ENCODE peak calls at places on chromosomes 3 and 15, in seven cellular contexts. U is ovary; E is gastrocnemius medialis; M is heart right ventricle; A is endothelial cell of umbilical vein; K is suprapubic skin; S is CD8-positive, alpha-beta T cell. R is an unnamed sample.

GRCh38 chr15:67373266-67373665 is 118.7 kb downstream of the IQCH start:
- DNase-seq in K (no peak), M (no peak), S (no peak), A (no peak), E (no peak), U (no peak), R (no peak)

GRCh38 chr3:113535898-113536297 is 3.5 kb downstream of the SIDT1 start:
- DNase-seq in E (no peak), M (no peak), S (no peak), K (no peak), A (no peak), U (no peak), R (no peak)

GRCh38 chr3:19029837-19030835 is 118.2 kb upstream of the KCNH8 start:
- DNase-seq in K (no peak), E (no peak), S (no peak), A (no peak), M (no peak), U (no peak), R (peak; percentile 33)

GRCh38 chr3:67416703-67417102 is 237.7 kb downstream of the SUCLG2 start:
- DNase-seq in U (no peak), M (no peak), S (no peak), A (no peak), K (no peak), E (no peak), R (no peak)

GRCh38 chr15:81073796-81074195 is 60.3 kb upstream of the CFAP161 start:
- DNase-seq in S (no peak), A (peak; percentile 60), U (no peak), K (no peak), E (no peak), M (no peak), R (no peak)

GRCh38 chr3:31157893-31158620 is 263.6 kb upstream of the GADL1 start:
- DNase-seq in S (no peak), A (no peak), K (no peak), M (no peak), E (no peak), U (no peak), R (peak; percentile 48)

GRCh38 chr3:31858439-31858838 is 122.6 kb downstream of the OSBPL10 start:
- DNase-seq in A (peak; percentile 11), K (no peak), U (no peak), S (no peak), E (no peak), M (no peak), R (no peak)

GRCh38 chr3:76873509-76874242 is 166.2 kb upstream of the ROBO2 start:
- DNase-seq in S (no peak), E (no peak), M (no peak), A (no peak), U (no peak), K (no peak), R (no peak)

GRCh38 chr3:49132437-49133225 is at the start of gene LAMB2:
- DNase-seq in M (peak; percentile 90), S (no peak), A (peak; percentile 86), U (peak; percentile 82), K (peak; percentile 84), E (peak; percentile 76), R (peak; percentile 51)

GRCh38 chr3:52393959-52394670 is 50.8 kb downstream of the SEMA3G start:
- DNase-seq in E (no peak), S (no peak), A (no peak), M (no peak), K (no peak), U (peak; percentile 16), R (no peak)

GRCh38 chr15:90165659-90166489 is 35.3 kb upstream of the SEMA4B start:
- DNase-seq in S (no peak), E (no peak), A (peak; percentile 95), K (no peak), U (no peak), M (peak; percentile 31), R (peak; percentile 100)

GRCh38 chr3:94118390-94118789 is 55.5 kb downstream of the NSUN3 start:
- DNase-seq in K (no peak), M (no peak), U (no peak), E (no peak), A (no peak), S (no peak), R (no peak)

GRCh38 chr3:138371070-138371950 is 22.9 kb downstream of the MRAS start:
- DNase-seq in E (no peak), M (no peak), K (no peak), A (no peak), U (no peak), S (no peak), R (no peak)

GRCh38 chr3:111737712-111738097 is 121.4 kb upstream of the PHLDB2 start:
- DNase-seq in E (peak; percentile 64), M (peak; percentile 79), S (no peak), A (no peak), U (peak; percentile 63), K (no peak), R (peak; percentile 91)

GRCh38 chr3:111735912-111736311 is 123.2 kb upstream of the PHLDB2 start:
- DNase-seq in A (no peak), M (no peak), E (no peak), U (no peak), K (no peak), S (no peak), R (no peak)

GRCh38 chr3:111738238-111738637 is 120.8 kb upstream of the PHLDB2 start:
- DNase-seq in K (no peak), E (no peak), S (no peak), U (no peak), A (no peak), M (no peak), R (no peak)

GRCh38 chr3:111738790-111739189 is 120.3 kb upstream of the PHLDB2 start:
- DNase-seq in K (no peak), E (no peak), M (no peak), A (no peak), S (no peak), U (no peak), R (no peak)

DNA sequence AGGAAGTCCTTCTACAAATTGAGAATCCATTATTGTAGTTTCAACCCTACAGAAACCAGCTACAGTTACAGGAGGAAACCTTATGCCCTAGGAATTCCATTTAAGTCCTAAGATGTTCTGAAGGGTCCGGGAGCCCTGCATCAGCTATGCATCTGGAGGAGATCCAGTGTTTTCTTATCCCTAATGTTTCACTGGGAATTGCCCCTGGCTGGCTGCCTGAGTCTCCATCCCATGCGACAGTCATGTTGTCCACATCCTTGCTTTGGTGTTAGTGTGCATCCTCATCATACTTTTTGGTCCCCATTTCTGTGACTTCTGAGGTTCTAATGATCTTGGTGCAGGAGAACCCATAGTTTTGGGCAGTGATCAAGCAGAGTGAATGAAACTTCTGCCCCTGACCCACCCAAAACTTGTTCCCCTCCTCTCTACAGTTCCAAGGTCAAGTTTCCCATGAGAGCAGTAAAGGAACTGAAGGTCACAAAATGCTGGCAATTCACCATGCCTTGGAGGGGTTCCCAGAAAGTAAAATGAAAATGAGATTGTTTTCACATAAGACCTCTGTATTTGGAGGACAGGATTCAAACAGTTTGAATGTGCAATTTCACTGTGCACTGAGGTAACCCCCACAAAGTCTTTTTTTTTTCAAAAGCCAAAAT is 121.9 kb upstream of the PHLDB2 start:
- DNase-seq in A (peak; percentile 18), M (peak; percentile 73), K (no peak), U (peak; percentile 69), S (no peak), E (no peak), R (no peak)
- H3K4me3 ChIP-seq in A (no peak overlapping the region), M (no peak overlapping the region), K (no peak overlapping the region), U (no peak overlapping the region), S (no peak overlapping the region), E (no peak overlapping the region), R (no peak overlapping the region)

GRCh38 chr3:190371152-190371551 is 16.8 kb upstream of the CLDN16 start:
- DNase-seq in M (no peak), A (no peak), U (no peak), S (no peak), K (no peak), E (no peak), R (peak; percentile 92)
- TF ChIP-seq CTCF in M (no peak), A (no peak), U (no peak), S (no peak), K (no peak), E (no peak), R (no peak)

GRCh38 chr3:196322-197153 is at the start of gene CHL1:
- DNase-seq in K (peak; percentile 78), E (no peak), U (peak; percentile 28), A (no peak), M (no peak), S (no peak), R (no peak)

GRCh38 chr3:197891-198491 is 1.4 kb downstream of the CHL1 start:
- DNase-seq in U (peak; percentile 42), A (no peak), E (no peak), S (no peak), M (no peak), K (no peak), R (no peak)

GRCh38 chr3:200747-201146 is 4.2 kb downstream of the CHL1 start:
- DNase-seq in E (no peak), U (no peak), S (no peak), A (no peak), K (no peak), M (no peak), R (no peak)

GRCh38 chr3:197154-197855 is 742 bp downstream of the CHL1 start:
- DNase-seq in E (peak; percentile 11), K (peak; percentile 79), M (no peak), U (peak; percentile 59), S (no peak), A (no peak), R (no peak)

DNA sequence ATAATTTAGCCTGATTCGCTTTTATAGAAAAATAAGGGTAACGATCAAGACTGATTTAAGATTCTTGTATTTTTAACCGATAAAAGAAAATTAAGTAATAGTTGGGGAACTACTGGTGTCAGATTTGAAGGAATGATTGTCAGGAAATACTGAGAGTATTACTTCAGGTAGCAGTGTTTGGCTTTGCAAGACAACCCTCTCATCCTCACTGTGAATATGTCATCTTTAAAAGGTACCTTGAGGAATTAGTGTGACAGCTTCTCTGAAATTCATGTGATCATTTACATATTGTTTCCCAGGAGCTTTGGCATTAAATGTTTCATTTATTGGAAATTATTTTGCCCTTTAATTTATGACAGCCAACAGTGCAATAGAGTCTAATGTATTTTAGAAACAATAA is 3.3 kb downstream of the CHL1 start:
- DNase-seq in K (no peak), E (no peak), A (no peak), S (no peak), U (no peak), M (no peak), R (no peak)
- H3K27me3 ChIP-seq in K (peaks cover 23% of the 10 kb centered on the region), E (peaks cover 35% of the 10 kb centered on the region), A (no peaks in the 10 kb centered on the region), S (no peaks in the 10 kb centered on the region), U (no peaks in the 10 kb centered on the region), M (peaks cover 52% of the 10 kb centered on the region), R (peaks cover 19% of the 10 kb centered on the region)

GRCh38 chr3:183880121-183880520 is 4.6 kb downstream of the PARL start:
- DNase-seq in E (no peak), K (no peak), M (no peak), U (no peak), S (no peak), A (no peak), R (no peak)

GRCh38 chr3:183883291-183884096 is 1.2 kb downstream of the PARL start:
- DNase-seq in U (no peak), S (no peak), E (no peak), K (no peak), M (no peak), A (peak; percentile 5), R (no peak)

GRCh38 chr3:183884097-183884436 is 613 bp downstream of the PARL start:
- DNase-seq in K (no peak), M (no peak), U (no peak), E (no peak), A (no peak), S (no peak), R (no peak)

GRCh38 chr3:183873986-183874385 is 10.7 kb downstream of the PARL start:
- DNase-seq in M (no peak), A (no peak), E (no peak), K (no peak), U (no peak), S (no peak), R (no peak)

GRCh38 chr3:183878071-183878470 is 6.6 kb downstream of the PARL start:
- DNase-seq in M (no peak), E (peak; percentile 24), A (no peak), S (no peak), U (no peak), K (no peak), R (no peak)
- H3K4me3 ChIP-seq in M (no peak overlapping the region), E (no peak overlapping the region), A (no peak overlapping the region), S (no peak overlapping the region), U (no peak overlapping the region), K (no peak overlapping the region), R (no peak overlapping the region)